ENCODE peak calls at places on chromosomes 7 and 10, in four cellular contexts. One of them, this sample, is unnamed.

GRCh38 chr10:95290801-95291633 is at the start of gene PDLIM1:
- DNase-seq in NCI-H1105 treated with DMSO at 0.1 percent for 48 hours: peak; percentile 18
- DNase-seq in amygdala: no peak
- DNase-seq in HepG2: peak; percentile 55
- DNase-seq in this sample: peak; percentile 55

GRCh38 chr7:142714375-142714774 is 34.9 kb upstream of the PRSS1 start:
- DNase-seq in NCI-H1105 treated with DMSO at 0.1 percent for 48 hours: no peak
- DNase-seq in HepG2: no peak
- DNase-seq in amygdala: no peak
- DNase-seq in this sample: no peak

GRCh38 chr10:44292390-44293002 is 92.4 kb downstream of the CXCL12 start:
- DNase-seq in amygdala: no peak
- DNase-seq in HepG2: no peak
- DNase-seq in NCI-H1105 treated with DMSO at 0.1 percent for 48 hours: no peak
- DNase-seq in this sample: peak; percentile 34

GRCh38 chr7:31882187-31882586 is 188.0 kb downstream of the PDE1C start:
- DNase-seq in HepG2: no peak
- DNase-seq in amygdala: peak; percentile 17
- DNase-seq in NCI-H1105 treated with DMSO at 0.1 percent for 48 hours: no peak
- DNase-seq in this sample: peak; percentile 68

GRCh38 chr10:67629461-67629971 is 66.5 kb downstream of the CTNNA3 start:
- DNase-seq in amygdala: no peak
- DNase-seq in NCI-H1105 treated with DMSO at 0.1 percent for 48 hours: no peak
- DNase-seq in HepG2: no peak
- DNase-seq in this sample: no peak

GRCh38 chr10:70379581-70380176 is 2.7 kb downstream of the LRRC20 start:
- DNase-seq in amygdala: no peak
- DNase-seq in NCI-H1105 treated with DMSO at 0.1 percent for 48 hours: no peak
- DNase-seq in HepG2: no peak
- DNase-seq in this sample: no peak

GRCh38 chr10:44857363-44858016 is 53.6 kb upstream of the TMEM72 start:
- DNase-seq in amygdala: peak; percentile 22
- DNase-seq in HepG2: peak; percentile 18
- DNase-seq in NCI-H1105 treated with DMSO at 0.1 percent for 48 hours: peak; percentile 9
- DNase-seq in this sample: peak; percentile 43

GRCh38 chr10:77361426-77361825 is 276.2 kb downstream of the KCNMA1 start:
- DNase-seq in HepG2: no peak
- DNase-seq in NCI-H1105 treated with DMSO at 0.1 percent for 48 hours: no peak
- DNase-seq in amygdala: no peak
- DNase-seq in this sample: no peak

GRCh38 chr10:22534849-22535604 is 179.4 kb downstream of the PIP4K2A start:
- DNase-seq in amygdala: no peak
- DNase-seq in HepG2: peak; percentile 76
- DNase-seq in NCI-H1105 treated with DMSO at 0.1 percent for 48 hours: no peak
- DNase-seq in this sample: no peak

GRCh38 chr10:16518822-16519221 is 2.9 kb downstream of the C1QL3 start:
- DNase-seq in amygdala: no peak
- DNase-seq in NCI-H1105 treated with DMSO at 0.1 percent for 48 hours: no peak
- DNase-seq in HepG2: no peak
- DNase-seq in this sample: no peak

GRCh38 chr7:135508853-135509588 is 881 bp downstream of the CNOT4 start:
- DNase-seq in HepG2: peak; percentile 38
- DNase-seq in NCI-H1105 treated with DMSO at 0.1 percent for 48 hours: peak; percentile 29
- DNase-seq in amygdala: peak; percentile 65
- DNase-seq in this sample: peak; percentile 23

GRCh38 chr7:50416509-50417299 is 33.4 kb downstream of the FIGNL1 start:
- DNase-seq in NCI-H1105 treated with DMSO at 0.1 percent for 48 hours: no peak
- DNase-seq in amygdala: no peak
- DNase-seq in HepG2: no peak
- DNase-seq in this sample: peak; percentile 18

GRCh38 chr7:132218876-132219275 is 357.4 kb downstream of the PLXNA4 start:
- DNase-seq in NCI-H1105 treated with DMSO at 0.1 percent for 48 hours: peak; percentile 58
- DNase-seq in amygdala: no peak
- DNase-seq in HepG2: peak; percentile 89
- DNase-seq in this sample: no peak

GRCh38 chr7:17144313-17144712 is 154.1 kb upstream of the AHR start:
- DNase-seq in HepG2: no peak
- DNase-seq in NCI-H1105 treated with DMSO at 0.1 percent for 48 hours: no peak
- DNase-seq in amygdala: no peak
- DNase-seq in this sample: no peak

GRCh38 chr7:139915301-139915863 is 86.3 kb downstream of the TBXAS1 start:
- DNase-seq in NCI-H1105 treated with DMSO at 0.1 percent for 48 hours: no peak
- DNase-seq in HepG2: no peak
- DNase-seq in amygdala: no peak
- DNase-seq in this sample: no peak

GRCh38 chr7:36784991-36785940 is 61.0 kb upstream of the AOAH start:
- DNase-seq in amygdala: no peak
- DNase-seq in HepG2: no peak
- DNase-seq in NCI-H1105 treated with DMSO at 0.1 percent for 48 hours: no peak
- DNase-seq in this sample: no peak

GRCh38 chr10:112202561-112203241 is 19.1 kb upstream of the GPAM start:
- DNase-seq in HepG2: peak; percentile 41
- DNase-seq in amygdala: no peak
- DNase-seq in NCI-H1105 treated with DMSO at 0.1 percent for 48 hours: no peak
- DNase-seq in this sample: no peak

GRCh38 chr10:110524179-110524863 is 26.6 kb downstream of the DUSP5 start:
- DNase-seq in HepG2: no peak
- DNase-seq in amygdala: no peak
- DNase-seq in NCI-H1105 treated with DMSO at 0.1 percent for 48 hours: no peak
- DNase-seq in this sample: no peak

GRCh38 chr10:9331583-9332008 is 1277.1 kb downstream of the GATA3 start:
- DNase-seq in NCI-H1105 treated with DMSO at 0.1 percent for 48 hours: peak; percentile 21
- DNase-seq in amygdala: no peak
- DNase-seq in HepG2: peak; percentile 21
- DNase-seq in this sample: no peak

GRCh38 chr7:44065431-44066110 is at the start of gene PGAM2:
- DNase-seq in NCI-H1105 treated with DMSO at 0.1 percent for 48 hours: peak; percentile 72
- DNase-seq in HepG2: no peak
- DNase-seq in amygdala: peak; percentile 77
- DNase-seq in this sample: peak; percentile 58

GRCh38 chr7:73983437-73984164 is 44.4 kb upstream of the ELN start:
- DNase-seq in HepG2: no peak
- DNase-seq in NCI-H1105 treated with DMSO at 0.1 percent for 48 hours: no peak
- DNase-seq in amygdala: no peak
- DNase-seq in this sample: no peak

GRCh38 chr7:27071622-27072390 is 24.0 kb downstream of the HOXA1 start:
- DNase-seq in HepG2: no peak
- DNase-seq in NCI-H1105 treated with DMSO at 0.1 percent for 48 hours: no peak
- DNase-seq in amygdala: no peak
- DNase-seq in this sample: no peak

GRCh38 chr7:10412426-10413019 is 561.1 kb upstream of the PHF14 start:
- DNase-seq in HepG2: peak; percentile 30
- DNase-seq in amygdala: no peak
- DNase-seq in NCI-H1105 treated with DMSO at 0.1 percent for 48 hours: peak; percentile 55
- DNase-seq in this sample: no peak

GRCh38 chr7:4201566-4201965 is 480.5 kb upstream of the FOXK1 start:
- DNase-seq in HepG2: no peak
- DNase-seq in NCI-H1105 treated with DMSO at 0.1 percent for 48 hours: no peak
- DNase-seq in amygdala: no peak
- DNase-seq in this sample: no peak

GRCh38 chr10:78165617-78166016 is 132.0 kb downstream of the RPS24 start:
- DNase-seq in HepG2: peak; percentile 60
- DNase-seq in NCI-H1105 treated with DMSO at 0.1 percent for 48 hours: peak; percentile 41
- DNase-seq in amygdala: no peak
- DNase-seq in this sample: no peak